ENCODE peak calls at places on chromosomes 7 and 10, in five cellular contexts. One of them, this sample, is unnamed.

GRCh38 chr7:75900617-75901315 is 14.2 kb upstream of the POR start:
- DNase-seq in HS-5: no peak
- DNase-seq in adipocyte: no peak
- DNase-seq in heart left ventricle: no peak
- DNase-seq in epithelial cell of proximal tubule: no peak
- DNase-seq in this sample: no peak

GRCh38 chr10:77377678-77378352 is 259.8 kb downstream of the KCNMA1 start:
- DNase-seq in HS-5: no peak
- DNase-seq in adipocyte: no peak
- DNase-seq in epithelial cell of proximal tubule: no peak
- DNase-seq in heart left ventricle: no peak
- DNase-seq in this sample: no peak

GRCh38 chr7:123979876-123980275 is 53.0 kb downstream of the TMEM229A start:
- DNase-seq in heart left ventricle: no peak
- DNase-seq in HS-5: no peak
- DNase-seq in epithelial cell of proximal tubule: peak
- DNase-seq in adipocyte: no peak
- DNase-seq in this sample: no peak

GRCh38 chr10:71354771-71355170 is 35.7 kb downstream of the SLC29A3 start:
- DNase-seq in HS-5: no peak
- DNase-seq in heart left ventricle: no peak
- DNase-seq in adipocyte: no peak
- DNase-seq in epithelial cell of proximal tubule: no peak
- DNase-seq in this sample: no peak

GRCh38 chr7:97004931-97005763 is at the start of gene DLX6:
- DNase-seq in heart left ventricle: no peak
- DNase-seq in adipocyte: peak
- DNase-seq in HS-5: peak
- DNase-seq in epithelial cell of proximal tubule: no peak
- DNase-seq in this sample: peak

GRCh38 chr7:99384523-99384922 is 10.0 kb downstream of the ARPC1B start:
- DNase-seq in heart left ventricle: no peak
- DNase-seq in HS-5: no peak
- DNase-seq in epithelial cell of proximal tubule: no peak
- DNase-seq in adipocyte: no peak
- DNase-seq in this sample: no peak

GRCh38 chr10:14486777-14487510 is 156.2 kb upstream of the FRMD4A start:
- DNase-seq in epithelial cell of proximal tubule: no peak
- DNase-seq in HS-5: no peak
- DNase-seq in heart left ventricle: no peak
- DNase-seq in adipocyte: peak
- DNase-seq in this sample: peak

GRCh38 chr7:142939226-142939910 is at the start of gene LLCFC1:
- DNase-seq in heart left ventricle: no peak
- DNase-seq in adipocyte: no peak
- DNase-seq in epithelial cell of proximal tubule: no peak
- DNase-seq in HS-5: no peak
- DNase-seq in this sample: no peak

GRCh38 chr7:123748171-123748733 is 551 bp downstream of the WASL start:
- DNase-seq in epithelial cell of proximal tubule: no peak
- DNase-seq in heart left ventricle: peak
- DNase-seq in adipocyte: peak
- DNase-seq in HS-5: no peak
- DNase-seq in this sample: no peak

GRCh38 chr7:23645822-23646221 is 34.2 kb upstream of the FAM221A start:
- DNase-seq in heart left ventricle: no peak
- DNase-seq in adipocyte: no peak
- DNase-seq in epithelial cell of proximal tubule: no peak
- DNase-seq in HS-5: no peak
- DNase-seq in this sample: no peak

This sample was measured in NCI-H1105.